ENCODE peak calls at places on chromosomes 4 and X, in four cellular contexts. M is K562, R is A549, L is H1. J is an unnamed sample.

GRCh38 chr4:137393043-137393442 is 139.3 kb downstream of the PCDH18 start:
- DNase-seq in L (no peak), R (no peak), M (no peak), J (no peak)

GRCh38 chrX:36480441-36480990 is 527.6 kb upstream of the FAM47C start:
- DNase-seq in L (no peak), M (no peak), R (no peak), J (no peak)

GRCh38 chr4:182975806-182976205 is 58.6 kb upstream of the DCTD start:
- DNase-seq in R (peak; percentile 61), M (peak; percentile 10), L (no peak), J (no peak)

GRCh38 chr4:96784336-96784735 is 944.4 kb downstream of the PDHA2 start:
- DNase-seq in M (no peak), R (no peak), L (no peak), J (no peak)

GRCh38 chr4:101357751-101358150 is 10.4 kb upstream of the PPP3CA start:
- DNase-seq in R (no peak), L (no peak), M (no peak), J (no peak)

GRCh38 chr4:104424368-104424921 is 70.2 kb downstream of the CXXC4 start:
- DNase-seq in M (no peak), R (no peak), L (no peak), J (no peak)

GRCh38 chr4:48139688-48140087 is 5.6 kb upstream of the TXK start:
- DNase-seq in M (no peak), L (no peak), R (no peak), J (no peak)

GRCh38 chr4:41339812-41340809 is 83.4 kb downstream of the UCHL1 start:
- DNase-seq in M (no peak), R (peak; percentile 73), L (no peak), J (no peak)

GRCh38 chr4:145779319-145779801 is 99.4 kb downstream of the C4orf51 start:
- DNase-seq in L (no peak), R (no peak), M (no peak), J (no peak)

GRCh38 chrX:41605144-41605543 is 83.6 kb upstream of the GPR34 start:
- DNase-seq in R (no peak), L (no peak), M (no peak), J (no peak)

GRCh38 chr4:88439161-88439760 is 17.7 kb upstream of the HERC5 start:
- DNase-seq in M (no peak), R (no peak), L (no peak), J (no peak)

GRCh38 chr4:105415281-105415744 is 58.5 kb downstream of the PPA2 start:
- DNase-seq in M (no peak), R (no peak), L (no peak), J (no peak)

GRCh38 chr4:185361872-185362271 is 33.9 kb downstream of the LRP2BP start:
- DNase-seq in M (no peak), R (no peak), L (no peak), J (no peak)

GRCh38 chr4:3612934-3613333 is 80.7 kb upstream of the LRPAP1 start:
- DNase-seq in M (no peak), R (no peak), L (no peak), J (no peak)

GRCh38 chr4:38905657-38906398 is 38.2 kb downstream of the FAM114A1 start:
- DNase-seq in M (no peak), L (no peak), R (no peak), J (no peak)

GRCh38 chr4:53497446-53498069 is 93.7 kb downstream of the LNX1 start:
- DNase-seq in M (no peak), L (no peak), R (no peak), J (peak; percentile 53)

GRCh38 chr4:81003549-81004240 is 26.8 kb upstream of the BMP3 start:
- DNase-seq in M (no peak), L (no peak), R (no peak), J (no peak)

GRCh38 chr4:20512053-20512810 is 188.0 kb upstream of the PACRGL start:
- DNase-seq in L (no peak), M (no peak), R (no peak), J (no peak)

GRCh38 chrX:134246282-134246681 is 9.3 kb downstream of the CCDC160 start:
- DNase-seq in M (no peak), R (no peak), L (no peak), J (no peak)

GRCh38 chr4:41579043-41579442 is 41.1 kb downstream of the LIMCH1 start:
- DNase-seq in M (no peak), L (no peak), R (no peak), J (no peak)

GRCh38 chr4:544386-545105 is 31.5 kb downstream of the TMEM271 start:
- DNase-seq in L (no peak), R (no peak), M (no peak), J (no peak)

GRCh38 chrX:133649659-133650058 is 234.4 kb upstream of the GPC4 start:
- DNase-seq in L (peak; percentile 60), R (no peak), M (no peak), J (no peak)

GRCh38 chr4:123876640-123877039 is 480.0 kb downstream of the SPRY1 start:
- DNase-seq in M (no peak), R (no peak), L (no peak), J (no peak)

GRCh38 chr4:81769244-81769643 is 297.5 kb upstream of the RASGEF1B start:
- DNase-seq in M (no peak), R (no peak), L (no peak), J (no peak)

GRCh38 chr4:40621592-40622512 is 7.8 kb downstream of the RBM47 start:
- DNase-seq in R (peak; percentile 92), M (no peak), L (no peak), J (peak; percentile 60)

GRCh38 chr4:119209586-119209985 is 2.9 kb upstream of the USP53 start:
- DNase-seq in R (no peak), M (no peak), L (no peak), J (no peak)

GRCh38 chrX:107561468-107562215 is 66.7 kb upstream of the PRPS1 start:
- DNase-seq in R (no peak), M (no peak), L (no peak), J (no peak)

GRCh38 chrX:21926527-21927278 is 13.8 kb upstream of the SMS start:
- DNase-seq in R (peak; percentile 89), L (no peak), M (peak; percentile 12), J (peak; percentile 82)

GRCh38 chr4:102578819-102579218 is 77.7 kb downstream of the NFKB1 start:
- DNase-seq in L (peak; percentile 50), R (peak; percentile 11), M (no peak), J (no peak)

DNA sequence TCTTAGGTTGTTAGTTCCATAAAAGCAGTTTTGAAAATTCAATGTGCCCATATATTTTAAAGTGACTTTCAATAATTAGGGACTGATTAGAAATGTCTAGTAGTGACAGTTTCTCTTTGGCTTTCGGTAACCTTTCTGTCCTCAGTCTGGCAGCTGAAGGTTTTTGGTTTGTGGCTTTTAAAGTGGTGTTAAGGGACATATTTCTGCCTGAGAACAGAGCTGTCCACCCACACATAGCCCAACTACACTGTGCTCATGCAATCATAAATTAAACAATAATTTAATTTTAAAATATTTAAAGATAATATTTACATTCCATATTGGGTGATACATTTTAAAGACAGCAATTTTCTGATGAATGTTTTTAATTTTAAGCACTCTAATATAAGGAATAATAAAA is 335.0 kb upstream of the TENM3 start:
- DNase-seq in M (no peak), L (no peak), R (no peak), J (no peak)
- TF ChIP-seq JUN in M (no peak), L (no peak), R (no peak), J (no peak)

DNA sequence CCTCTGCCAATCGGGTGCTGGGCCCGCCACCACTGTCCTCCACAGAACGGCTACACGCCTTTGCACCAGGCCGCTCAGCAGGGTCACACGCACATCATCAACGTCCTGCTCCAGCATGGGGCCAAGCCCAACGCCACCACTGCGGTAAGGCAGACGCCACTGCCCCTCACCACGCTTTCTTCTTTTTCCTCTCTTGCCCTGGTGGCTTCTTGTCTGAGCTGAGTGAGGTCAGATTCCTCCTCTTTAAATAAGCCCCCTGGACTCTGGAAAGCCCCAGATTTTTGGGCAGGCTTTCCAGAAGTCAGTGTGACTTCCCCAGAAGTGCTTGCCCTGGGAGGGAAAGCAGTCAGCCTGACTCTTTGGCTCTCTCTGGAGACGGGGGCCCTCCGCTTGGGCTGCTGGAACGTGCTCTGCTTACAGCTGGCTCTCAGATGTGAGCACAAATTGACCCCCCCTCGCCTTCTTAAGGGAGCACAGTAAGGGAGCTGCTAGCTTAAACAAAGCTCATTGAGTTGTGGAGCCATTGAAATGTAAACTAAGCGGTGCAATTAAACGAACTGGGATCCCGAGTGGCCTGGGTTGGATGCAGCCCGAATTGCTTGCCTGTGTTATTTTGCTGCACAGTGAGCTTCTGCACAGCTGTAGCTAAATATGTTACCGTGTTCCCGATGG is 243.1 kb downstream of the ANK2 start:
- DNase-seq in M (no peak), R (no peak), L (peak; percentile 80), J (no peak)
- TF ChIP-seq MAFK in M (no peak), R (no peak), L (no peak), J (no peak)

DNA sequence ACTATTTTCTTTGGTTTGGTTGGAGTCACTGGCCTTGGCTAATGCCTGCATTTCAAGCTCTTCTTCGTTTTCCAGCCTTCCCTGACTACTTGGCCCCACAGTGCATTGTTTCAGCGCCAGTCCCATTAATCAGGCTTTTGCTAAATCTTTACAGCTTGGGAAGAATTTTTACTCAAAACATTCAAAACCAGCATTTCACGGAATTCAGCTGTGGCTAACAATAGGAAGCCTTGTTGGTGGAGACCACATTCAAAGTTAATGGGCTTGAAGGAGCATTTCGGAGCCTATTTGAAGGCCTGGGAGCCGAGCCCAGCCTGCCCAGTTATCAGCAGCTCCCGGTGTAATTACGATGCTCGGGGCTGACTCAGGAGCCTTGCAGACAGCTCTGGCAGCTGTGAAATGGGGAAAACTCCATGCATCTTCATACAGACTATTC is 30.8 kb upstream of the VCX2 start:
- DNase-seq in L (no peak), M (no peak), R (no peak), J (no peak)
- TF ChIP-seq JUN in L (no peak), M (no peak), R (no peak), J (no peak)

GRCh38 chr4:155600246-155600645 is 66.4 kb upstream of the GUCY1A1 start:
- DNase-seq in M (no peak), R (no peak), L (no peak), J (no peak)

GRCh38 chr4:155599596-155599995 is 67.1 kb upstream of the GUCY1A1 start:
- DNase-seq in R (no peak), M (no peak), L (no peak), J (no peak)

GRCh38 chr4:155604718-155605601 is 61.7 kb upstream of the GUCY1A1 start:
- DNase-seq in R (no peak), M (no peak), L (no peak), J (no peak)

GRCh38 chr4:155602351-155603140 is 64.1 kb upstream of the GUCY1A1 start:
- DNase-seq in L (no peak), M (no peak), R (no peak), J (no peak)

DNA sequence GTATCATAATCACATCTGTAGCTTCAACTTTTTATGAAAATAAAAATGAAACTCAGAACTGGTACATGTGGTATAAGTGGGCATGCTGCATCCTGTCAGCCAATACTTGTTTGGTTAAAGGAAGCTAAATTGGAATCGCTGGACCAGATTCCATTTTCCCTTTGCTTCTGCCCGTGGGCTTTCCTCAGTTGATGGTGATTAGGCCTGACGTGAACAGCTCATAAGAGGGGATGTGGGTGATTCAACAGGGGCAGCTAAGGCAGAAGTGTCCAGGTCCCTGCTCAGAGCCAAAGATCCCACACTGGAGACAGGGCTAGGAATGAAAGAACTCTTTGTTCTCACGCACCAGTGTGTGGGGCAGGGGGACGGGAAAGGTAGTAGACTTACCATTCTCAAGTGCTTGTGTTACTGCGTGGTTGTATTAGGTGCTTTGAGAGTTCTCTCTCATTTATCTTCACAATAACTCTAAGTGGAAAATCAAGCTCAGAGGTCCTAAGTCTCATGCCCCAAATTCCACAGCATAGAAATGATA is 63.2 kb upstream of the GUCY1A1 start:
- DNase-seq in M (no peak), L (no peak), R (no peak), J (no peak)
- TF ChIP-seq MAFK in M (no peak), L (no peak), R (no peak), J (no peak)